ENCODE peak calls at places on chromosomes 2 and 18, in nine cellular contexts. S is astrocyte; O is K562; Y is hepatocyte; N is neuronal stem cell; A is mammary epithelial cell; V is stomach; E is CD4-positive, CD25-positive, alpha-beta regulatory T cell; W is GM23248. C is an unnamed sample. For H3K4me1, the result is how much of the 10 kb centered on the place peaks cover.

GRCh38 chr2:110903548-110903947 is 171.2 kb downstream of the ACOXL start:
- DNase-seq in S (no peak), O (no peak), Y (peak), N (no peak), A (no peak), V (no peak), E (no peak), W (peak), C (no peak)

GRCh38 chr2:196278491-196278911 is 107.1 kb upstream of the STK17B start:
- DNase-seq in S (peak), O (no peak), Y (no peak), N (no peak), A (peak), V (no peak), E (no peak), W (peak), C (no peak)

GRCh38 chr2:38266382-38267051 is 110.6 kb downstream of the ATL2 start:
- DNase-seq in S (no peak), O (no peak), Y (no peak), N (no peak), A (peak), V (no peak), E (no peak), W (no peak), C (no peak)

GRCh38 chr2:34652636-34653035 is 1053.5 kb upstream of the FAM98A start:
- DNase-seq in S (peak), O (no peak), Y (peak), N (peak), A (no peak), V (no peak), E (no peak), W (peak), C (no peak)

GRCh38 chr2:178553047-178553446 is 72.8 kb downstream of the PLEKHA3 start:
- DNase-seq in S (peak), O (no peak), Y (no peak), N (no peak), A (peak), V (no peak), E (no peak), W (peak), C (no peak)

GRCh38 chr2:64624108-64624610 is 29.6 kb downstream of the SERTAD2 start:
- DNase-seq in S (no peak), O (no peak), Y (no peak), N (no peak), A (no peak), V (peak), E (no peak), W (no peak), C (no peak)

GRCh38 chr2:63903003-63903402 is 61.3 kb downstream of the UGP2 start:
- DNase-seq in S (peak), O (no peak), Y (no peak), N (no peak), A (peak), V (no peak), E (peak), W (peak), C (no peak)

GRCh38 chr2:96568094-96568493 is 31.5 kb downstream of the ARID5A start:
- DNase-seq in S (no peak), O (no peak), Y (no peak), N (no peak), A (no peak), V (no peak), E (no peak), W (no peak), C (no peak)

GRCh38 chr18:54780970-54781369 is 47.3 kb upstream of the RAB27B start:
- DNase-seq in S (no peak), O (no peak), Y (no peak), N (no peak), A (no peak), V (peak), E (no peak), W (no peak), C (no peak)

GRCh38 chr2:38268691-38269309 is 108.3 kb downstream of the ATL2 start:
- DNase-seq in S (peak), O (no peak), Y (no peak), N (no peak), A (peak), V (no peak), E (no peak), W (peak), C (no peak)

GRCh38 chr2:74567862-74568261 is 13.3 kb downstream of the DOK1 start:
- DNase-seq in S (peak), O (no peak), Y (no peak), N (no peak), A (peak), V (no peak), E (no peak), W (peak), C (no peak)

GRCh38 chr18:40058811-40059570 is 1896.0 kb upstream of the PIK3C3 start:
- DNase-seq in S (no peak), O (no peak), Y (no peak), N (no peak), A (no peak), V (no peak), E (no peak), W (no peak), C (no peak)

GRCh38 chr2:179539112-179539511 is 274.5 kb upstream of the SESTD1 start:
- DNase-seq in S (no peak), O (no peak), Y (no peak), N (no peak), A (no peak), V (no peak), E (no peak), W (no peak), C (no peak)

GRCh38 chr2:24711881-24712280 is 81.3 kb downstream of the PTRHD1 start:
- DNase-seq in S (no peak), O (no peak), Y (no peak), N (no peak), A (no peak), V (no peak), E (no peak), W (no peak), C (no peak)

GRCh38 chr2:61789807-61790602 is 63.9 kb downstream of the FAM161A start:
- DNase-seq in S (no peak), O (no peak), Y (no peak), N (no peak), A (peak), V (no peak), E (no peak), W (no peak), C (no peak)

GRCh38 chr18:12791631-12792030 is 88.8 kb downstream of the PSMG2 start:
- DNase-seq in S (no peak), O (no peak), Y (no peak), N (no peak), A (no peak), V (no peak), E (peak), W (no peak), C (no peak)

GRCh38 chr18:64806232-64806631 is 657.3 kb upstream of the LINC00305 start:
- DNase-seq in S (no peak), O (no peak), Y (no peak), N (no peak), A (no peak), V (no peak), E (no peak), W (no peak), C (no peak)

GRCh38 chr18:62998443-62998842 is 283.1 kb downstream of the PHLPP1 start:
- DNase-seq in S (no peak), O (no peak), Y (no peak), N (no peak), A (no peak), V (no peak), E (no peak), W (no peak), C (no peak)

GRCh38 chr2:45822272-45822630 is 170.8 kb downstream of the PRKCE start:
- DNase-seq in S (no peak), O (no peak), Y (peak), N (no peak), A (no peak), V (no peak), E (no peak), W (no peak), C (no peak)

GRCh38 chr2:240573071-240573515 is 4.8 kb downstream of the RNPEPL1 start:
- DNase-seq in S (no peak), O (no peak), Y (no peak), N (no peak), A (no peak), V (no peak), E (no peak), W (no peak), C (no peak)

GRCh38 chr18:26526966-26527234 is 21.5 kb downstream of the KCTD1 start:
- DNase-seq in S (no peak), O (no peak), Y (no peak), N (no peak), A (no peak), V (no peak), E (no peak), W (no peak), C (no peak)
- H3K4me1 ChIP-seq in S (under half), O (under half), Y (under half), N (under half), A (under half), V (under half), E (under half), W (under half), C (under half)

GRCh38 chr2:174051741-174052638 is 86.8 kb upstream of the SP3 start:
- DNase-seq in S (peak), O (peak), Y (peak), N (no peak), A (peak), V (peak), E (no peak), W (peak), C (no peak)

GRCh38 chr2:174053285-174053684 is 88.1 kb upstream of the SP3 start:
- DNase-seq in S (no peak), O (no peak), Y (no peak), N (no peak), A (no peak), V (no peak), E (no peak), W (no peak), C (no peak)

GRCh38 chr2:174052639-174052976 is 87.4 kb upstream of the SP3 start:
- DNase-seq in S (no peak), O (no peak), Y (no peak), N (no peak), A (no peak), V (no peak), E (no peak), W (no peak), C (no peak)

GRCh38 chr2:174051039-174051438 is 85.9 kb upstream of the SP3 start:
- DNase-seq in S (no peak), O (no peak), Y (no peak), N (no peak), A (no peak), V (no peak), E (no peak), W (no peak), C (no peak)

DNA sequence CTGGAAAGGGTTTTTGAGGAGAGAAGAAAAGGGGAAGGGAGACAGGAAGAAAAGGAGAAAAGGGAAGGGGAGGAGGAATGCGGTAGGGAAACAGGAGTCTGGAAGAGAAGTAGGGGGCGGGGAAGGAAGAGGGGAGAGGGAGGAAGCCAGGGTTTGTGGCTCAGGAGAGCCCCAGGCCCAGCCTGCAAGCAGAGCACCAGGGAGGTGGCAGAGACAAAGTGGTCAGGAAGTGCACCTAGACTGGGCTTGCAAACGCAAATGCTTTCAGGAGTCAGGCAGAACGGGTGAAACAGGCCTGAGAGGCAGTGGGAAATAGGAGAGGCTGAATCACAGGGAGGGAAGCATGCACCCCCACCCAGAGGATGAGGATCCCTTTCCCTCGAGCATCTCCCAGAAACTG is 88.6 kb upstream of the SP3 start:
- DNase-seq in S (no peak), O (no peak), Y (no peak), N (no peak), A (no peak), V (no peak), E (no peak), W (no peak), C (no peak)
- H3K4me3 ChIP-seq in S (no peak), O (no peak), Y (no peak), N (no peak), A (no peak), V (no peak), E (no peak), W (no peak), C (no peak)

GRCh38 chr2:174039551-174040416 is 74.6 kb upstream of the SP3 start:
- DNase-seq in S (peak), O (peak), Y (peak), N (peak), A (peak), V (peak), E (peak), W (peak), C (peak)
- H3K27ac ChIP-seq in S (peak), O (peak), Y (peak), N (peak), A (peak), V (peak), E (peak), W (peak), C (peak)

GRCh38 chr18:77119851-77120491 is 12.6 kb downstream of the MBP start:
- DNase-seq in S (no peak), O (no peak), Y (no peak), N (no peak), A (no peak), V (no peak), E (no peak), W (no peak), C (no peak)
- H3K4me1 ChIP-seq in S (under half), O (under half), Y (under half), N (under half), A (under half), V (half or more), E (half or more), W (under half), C (half or more)

GRCh38 chr2:42049411-42050349 is 1.9 kb downstream of the PKDCC start:
- DNase-seq in S (no peak), O (no peak), Y (no peak), N (no peak), A (no peak), V (no peak), E (no peak), W (peak), C (no peak)

GRCh38 chr2:42052702-42053481 is 5.1 kb downstream of the PKDCC start:
- DNase-seq in S (peak), O (peak), Y (peak), N (no peak), A (no peak), V (no peak), E (no peak), W (no peak), C (no peak)

GRCh38 chr2:42048318-42049251 is 764 bp downstream of the PKDCC start:
- DNase-seq in S (no peak), O (peak), Y (no peak), N (no peak), A (no peak), V (peak), E (no peak), W (peak), C (no peak)

GRCh38 chr2:42051168-42052125 is 3.6 kb downstream of the PKDCC start:
- DNase-seq in S (no peak), O (no peak), Y (peak), N (no peak), A (no peak), V (no peak), E (no peak), W (no peak), C (no peak)

GRCh38 chr2:42050350-42051167 is 2.7 kb downstream of the PKDCC start:
- DNase-seq in S (no peak), O (no peak), Y (no peak), N (no peak), A (no peak), V (no peak), E (no peak), W (peak), C (no peak)
- H3K4me3 ChIP-seq in S (peak), O (no peak), Y (peak), N (peak), A (no peak), V (peak), E (no peak), W (peak), C (no peak)

GRCh38 chr2:205913668-205914067 is 172.3 kb downstream of the INO80D start:
- DNase-seq in S (no peak), O (no peak), Y (no peak), N (no peak), A (no peak), V (no peak), E (no peak), W (no peak), C (no peak)
- H3K27ac ChIP-seq in S (no peak), O (no peak), Y (peak), N (no peak), A (no peak), V (no peak), E (no peak), W (no peak), C (no peak)

DNA sequence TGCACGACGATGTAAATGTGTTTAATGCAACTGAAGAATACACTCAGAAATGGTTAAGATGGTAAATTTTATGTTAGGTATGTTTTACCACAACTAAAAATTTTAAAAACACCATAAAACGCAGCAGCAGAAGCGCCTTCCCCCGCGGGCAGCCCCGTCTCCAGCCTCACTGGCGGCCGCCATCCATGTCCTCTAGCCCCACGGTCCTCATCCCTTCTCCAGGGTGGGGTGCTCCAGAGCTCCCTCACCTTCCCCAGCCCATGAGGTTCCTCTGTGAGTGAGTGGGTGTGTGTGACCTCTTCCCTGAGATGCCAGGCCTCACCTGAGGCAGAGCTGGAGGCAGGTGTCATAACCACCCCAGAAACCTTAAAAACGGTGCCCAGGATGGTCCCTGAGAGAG is 17.0 kb downstream of the INHBB start:
- DNase-seq in S (no peak), O (no peak), Y (no peak), N (no peak), A (no peak), V (no peak), E (no peak), W (no peak), C (no peak)
- H3K4me1 ChIP-seq in S (under half), O (under half), Y (under half), N (under half), A (under half), V (under half), E (under half), W (under half), C (under half)

C was measured in naive thymus-derived CD4-positive, alpha-beta T cell.